ENCODE peak calls at places on chromosomes 13 and 19, in six cellular contexts. One of them, this sample, is unnamed.

GRCh38 chr19:7852851-7853759 is 21.1 kb downstream of the PRR36 start:
- DNase-seq in Calu3: peak
- DNase-seq in left ventricle myocardium inferior: peak
- DNase-seq in AG09319: no peak
- DNase-seq in astrocyte of the spinal cord: peak
- DNase-seq in kidney epithelial cell: no peak
- DNase-seq in this sample: peak

GRCh38 chr19:20077791-20078463 is at the start of gene ZNF90:
- DNase-seq in astrocyte of the spinal cord: peak
- DNase-seq in Calu3: peak
- DNase-seq in kidney epithelial cell: peak
- DNase-seq in left ventricle myocardium inferior: peak
- DNase-seq in AG09319: peak
- DNase-seq in this sample: peak

GRCh38 chr13:92487238-92487637 is 739.4 kb upstream of the GPC6 start:
- DNase-seq in Calu3: no peak
- DNase-seq in kidney epithelial cell: no peak
- DNase-seq in astrocyte of the spinal cord: no peak
- DNase-seq in AG09319: no peak
- DNase-seq in left ventricle myocardium inferior: no peak
- DNase-seq in this sample: no peak

GRCh38 chr19:53868091-53868891 is 608 bp downstream of the MYADM start:
- DNase-seq in AG09319: no peak
- DNase-seq in Calu3: peak
- DNase-seq in kidney epithelial cell: no peak
- DNase-seq in left ventricle myocardium inferior: peak
- DNase-seq in astrocyte of the spinal cord: peak
- DNase-seq in this sample: peak

GRCh38 chr19:10352764-10353671 is 13.6 kb upstream of the ICAM3 start:
- DNase-seq in left ventricle myocardium inferior: peak
- DNase-seq in Calu3: no peak
- DNase-seq in astrocyte of the spinal cord: no peak
- DNase-seq in AG09319: no peak
- DNase-seq in kidney epithelial cell: no peak
- DNase-seq in this sample: no peak

GRCh38 chr13:27339299-27339698 is 68.7 kb downstream of the RASL11A start:
- DNase-seq in AG09319: no peak
- DNase-seq in astrocyte of the spinal cord: peak
- DNase-seq in left ventricle myocardium inferior: no peak
- DNase-seq in kidney epithelial cell: no peak
- DNase-seq in Calu3: peak
- DNase-seq in this sample: no peak

GRCh38 chr19:40190891-40191835 is at the start of gene MAP3K10:
- DNase-seq in AG09319: peak
- DNase-seq in left ventricle myocardium inferior: peak
- DNase-seq in Calu3: peak
- DNase-seq in kidney epithelial cell: no peak
- DNase-seq in astrocyte of the spinal cord: peak
- DNase-seq in this sample: peak

GRCh38 chr13:110070511-110071120 is 236.3 kb downstream of the COL4A1 start:
- DNase-seq in left ventricle myocardium inferior: no peak
- DNase-seq in astrocyte of the spinal cord: peak
- DNase-seq in Calu3: no peak
- DNase-seq in kidney epithelial cell: peak
- DNase-seq in AG09319: peak
- DNase-seq in this sample: no peak

GRCh38 chr19:12946092-12946845 is 607 bp downstream of the RAD23A start:
- DNase-seq in AG09319: peak
- DNase-seq in kidney epithelial cell: no peak
- DNase-seq in left ventricle myocardium inferior: peak
- DNase-seq in Calu3: peak
- DNase-seq in astrocyte of the spinal cord: peak
- DNase-seq in this sample: peak

GRCh38 chr13:52399708-52400107 is 6.3 kb downstream of the THSD1 start:
- DNase-seq in Calu3: no peak
- DNase-seq in kidney epithelial cell: no peak
- DNase-seq in astrocyte of the spinal cord: no peak
- DNase-seq in AG09319: no peak
- DNase-seq in left ventricle myocardium inferior: no peak
- DNase-seq in this sample: no peak

GRCh38 chr13:106480511-106480910 is 55.0 kb downstream of the EFNB2 start:
- DNase-seq in astrocyte of the spinal cord: no peak
- DNase-seq in Calu3: no peak
- DNase-seq in kidney epithelial cell: no peak
- DNase-seq in left ventricle myocardium inferior: no peak
- DNase-seq in AG09319: no peak
- DNase-seq in this sample: no peak

GRCh38 chr13:23436680-23437079 is 3.2 kb upstream of the SACS start:
- DNase-seq in AG09319: no peak
- DNase-seq in Calu3: no peak
- DNase-seq in astrocyte of the spinal cord: no peak
- DNase-seq in left ventricle myocardium inferior: no peak
- DNase-seq in kidney epithelial cell: no peak
- DNase-seq in this sample: no peak

GRCh38 chr13:40017662-40018262 is 362.3 kb downstream of the COG6 start:
- DNase-seq in astrocyte of the spinal cord: no peak
- DNase-seq in Calu3: no peak
- DNase-seq in AG09319: no peak
- DNase-seq in left ventricle myocardium inferior: no peak
- DNase-seq in kidney epithelial cell: no peak
- DNase-seq in this sample: no peak
- TF ChIP-seq CTCF in astrocyte of the spinal cord: no peak
- TF ChIP-seq CTCF in Calu3: no peak
- TF ChIP-seq CTCF in AG09319: no peak
- TF ChIP-seq CTCF in left ventricle myocardium inferior: no peak
- TF ChIP-seq CTCF in kidney epithelial cell: no peak
- TF ChIP-seq CTCF in this sample: no peak

GRCh38 chr13:69565334-69565733 is 542.3 kb upstream of the ATXN8OS start:
- DNase-seq in kidney epithelial cell: peak
- DNase-seq in astrocyte of the spinal cord: peak
- DNase-seq in Calu3: peak
- DNase-seq in AG09319: no peak
- DNase-seq in left ventricle myocardium inferior: no peak
- DNase-seq in this sample: no peak
- TF ChIP-seq CTCF in kidney epithelial cell: peak
- TF ChIP-seq CTCF in astrocyte of the spinal cord: peak
- TF ChIP-seq CTCF in Calu3: no peak
- TF ChIP-seq CTCF in AG09319: no peak
- TF ChIP-seq CTCF in left ventricle myocardium inferior: no peak
- TF ChIP-seq CTCF in this sample: no peak

GRCh38 chr19:387777-388176 is 21.2 kb downstream of the C2CD4C start:
- DNase-seq in Calu3: no peak
- DNase-seq in AG09319: no peak
- DNase-seq in astrocyte of the spinal cord: no peak
- DNase-seq in kidney epithelial cell: no peak
- DNase-seq in left ventricle myocardium inferior: no peak
- DNase-seq in this sample: no peak

GRCh38 chr19:384801-385169 is 24.2 kb downstream of the C2CD4C start:
- DNase-seq in AG09319: no peak
- DNase-seq in kidney epithelial cell: no peak
- DNase-seq in left ventricle myocardium inferior: no peak
- DNase-seq in Calu3: no peak
- DNase-seq in astrocyte of the spinal cord: no peak
- DNase-seq in this sample: no peak

GRCh38 chr19:383040-383439 is 25.9 kb downstream of the C2CD4C start:
- DNase-seq in kidney epithelial cell: no peak
- DNase-seq in left ventricle myocardium inferior: no peak
- DNase-seq in astrocyte of the spinal cord: no peak
- DNase-seq in AG09319: no peak
- DNase-seq in Calu3: no peak
- DNase-seq in this sample: no peak

GRCh38 chr19:379796-380195 is 29.2 kb downstream of the C2CD4C start:
- DNase-seq in left ventricle myocardium inferior: no peak
- DNase-seq in kidney epithelial cell: no peak
- DNase-seq in astrocyte of the spinal cord: no peak
- DNase-seq in Calu3: no peak
- DNase-seq in AG09319: no peak
- DNase-seq in this sample: no peak

DNA sequence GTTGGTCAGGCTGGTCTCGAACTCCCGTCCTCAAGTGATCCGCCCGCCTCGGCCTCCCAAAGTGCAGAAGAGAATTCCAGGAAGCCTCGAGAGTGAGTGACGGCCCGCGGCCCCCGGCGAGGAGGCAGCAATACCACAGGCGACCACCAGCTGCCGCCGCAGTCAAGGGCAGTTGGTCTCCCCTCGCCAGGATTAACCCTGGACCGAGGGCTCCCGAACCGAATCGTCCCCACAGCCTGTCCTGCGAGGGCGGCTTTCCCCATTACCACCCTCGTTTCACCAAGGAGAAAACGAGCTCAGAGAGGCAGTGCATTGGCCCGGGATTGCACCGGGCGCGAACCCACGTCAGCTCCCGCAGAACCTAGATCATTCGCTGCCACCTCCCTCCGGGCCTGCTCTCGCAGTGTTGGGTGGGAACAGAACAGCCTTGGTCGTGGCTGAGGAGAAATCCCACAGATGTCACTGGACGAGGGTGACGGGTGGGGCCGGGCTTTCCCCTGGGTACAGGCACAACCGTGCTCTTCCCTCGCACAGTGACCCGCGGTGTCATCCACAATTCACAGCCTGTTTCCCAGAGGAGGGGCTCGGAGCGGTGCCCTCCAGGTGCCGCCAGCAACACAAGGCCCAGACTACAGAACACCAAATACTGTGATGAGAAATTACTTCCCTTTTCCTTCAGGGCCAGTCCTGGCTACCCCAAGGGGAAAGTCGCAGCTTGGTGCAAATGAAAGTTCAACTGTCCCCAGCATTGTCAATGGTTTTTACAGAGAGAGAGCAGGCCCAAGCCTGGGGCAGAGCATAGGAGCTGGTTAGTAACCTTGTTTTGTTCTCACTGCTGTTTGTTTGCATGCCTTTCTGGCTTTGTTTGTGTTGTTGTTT is 24.8 kb downstream of the C2CD4C start:
- DNase-seq in astrocyte of the spinal cord: no peak
- DNase-seq in kidney epithelial cell: no peak
- DNase-seq in left ventricle myocardium inferior: no peak
- DNase-seq in AG09319: no peak
- DNase-seq in Calu3: no peak
- DNase-seq in this sample: no peak
- TF ChIP-seq CTCF in astrocyte of the spinal cord: peak
- TF ChIP-seq CTCF in kidney epithelial cell: peak
- TF ChIP-seq CTCF in left ventricle myocardium inferior: peak
- TF ChIP-seq CTCF in AG09319: no peak
- TF ChIP-seq CTCF in Calu3: no peak
- TF ChIP-seq CTCF in this sample: no peak

GRCh38 chr19:42226886-42227285 is 6.8 kb downstream of the ZNF526 start:
- DNase-seq in astrocyte of the spinal cord: no peak
- DNase-seq in kidney epithelial cell: no peak
- DNase-seq in Calu3: no peak
- DNase-seq in left ventricle myocardium inferior: no peak
- DNase-seq in AG09319: no peak
- DNase-seq in this sample: no peak

GRCh38 chr19:42232435-42232834 is 10.0 kb downstream of the GSK3A start:
- DNase-seq in AG09319: no peak
- DNase-seq in astrocyte of the spinal cord: no peak
- DNase-seq in Calu3: no peak
- DNase-seq in kidney epithelial cell: no peak
- DNase-seq in left ventricle myocardium inferior: no peak
- DNase-seq in this sample: no peak

GRCh38 chr19:42228640-42229039 is 8.5 kb downstream of the ZNF526 start:
- DNase-seq in Calu3: no peak
- DNase-seq in astrocyte of the spinal cord: no peak
- DNase-seq in left ventricle myocardium inferior: no peak
- DNase-seq in kidney epithelial cell: no peak
- DNase-seq in AG09319: no peak
- DNase-seq in this sample: no peak

GRCh38 chr19:42229855-42230331 is 9.8 kb downstream of the ZNF526 start:
- DNase-seq in left ventricle myocardium inferior: no peak
- DNase-seq in AG09319: no peak
- DNase-seq in astrocyte of the spinal cord: no peak
- DNase-seq in kidney epithelial cell: no peak
- DNase-seq in Calu3: no peak
- DNase-seq in this sample: no peak

GRCh38 chr19:42229263-42229854 is 9.2 kb downstream of the ZNF526 start:
- DNase-seq in Calu3: no peak
- DNase-seq in kidney epithelial cell: no peak
- DNase-seq in left ventricle myocardium inferior: no peak
- DNase-seq in AG09319: no peak
- DNase-seq in astrocyte of the spinal cord: no peak
- DNase-seq in this sample: no peak
- TF ChIP-seq CTCF in Calu3: no peak
- TF ChIP-seq CTCF in kidney epithelial cell: no peak
- TF ChIP-seq CTCF in left ventricle myocardium inferior: no peak
- TF ChIP-seq CTCF in AG09319: no peak
- TF ChIP-seq CTCF in astrocyte of the spinal cord: no peak
- TF ChIP-seq CTCF in this sample: no peak

DNA sequence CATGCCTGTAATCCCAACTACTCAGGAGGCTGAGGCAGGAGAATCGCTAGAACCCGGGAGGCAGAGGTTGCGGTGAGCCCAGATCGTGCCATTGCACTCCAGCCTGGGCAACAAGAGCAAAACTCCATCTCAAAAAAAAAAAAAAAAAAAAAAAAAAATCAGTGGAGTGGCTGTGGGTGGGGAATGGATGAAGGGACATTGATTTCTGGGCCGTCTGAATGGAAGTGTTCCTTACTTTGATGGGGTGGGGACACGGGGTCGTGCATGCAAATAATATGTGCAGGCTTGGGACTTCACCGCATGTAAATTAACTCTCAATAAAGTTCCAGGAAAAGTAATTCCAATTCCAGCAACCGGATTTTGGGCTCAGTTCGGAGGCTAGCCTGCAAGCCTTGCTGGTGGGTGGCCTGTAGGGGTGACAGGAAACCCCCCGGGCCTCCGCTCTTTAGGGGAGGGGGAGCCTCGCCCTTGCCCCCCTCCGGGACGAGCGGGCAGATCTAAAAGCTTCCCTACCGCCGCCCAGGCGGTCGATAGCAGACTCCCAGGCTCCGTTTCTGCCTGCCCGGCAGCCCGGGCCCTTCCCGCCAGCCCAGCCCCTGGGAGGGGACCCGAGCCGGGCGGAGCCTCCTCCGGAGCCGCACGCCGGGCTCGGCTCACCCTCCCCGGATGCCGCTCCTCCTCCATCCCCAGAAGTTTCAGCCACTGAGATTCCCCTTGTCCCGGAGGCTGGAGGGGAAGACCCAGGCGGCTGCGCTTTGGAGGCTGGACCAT is 48.0 kb upstream of the ADGRE5 start:
- DNase-seq in Calu3: peak
- DNase-seq in astrocyte of the spinal cord: peak
- DNase-seq in left ventricle myocardium inferior: peak
- DNase-seq in AG09319: no peak
- DNase-seq in kidney epithelial cell: no peak
- DNase-seq in this sample: no peak
- TF ChIP-seq CTCF in Calu3: no peak
- TF ChIP-seq CTCF in astrocyte of the spinal cord: no peak
- TF ChIP-seq CTCF in left ventricle myocardium inferior: no peak
- TF ChIP-seq CTCF in AG09319: no peak
- TF ChIP-seq CTCF in kidney epithelial cell: no peak
- TF ChIP-seq CTCF in this sample: no peak

GRCh38 chr13:113405481-113406300 is 41.8 kb upstream of the GRTP1 start:
- DNase-seq in kidney epithelial cell: no peak
- DNase-seq in left ventricle myocardium inferior: no peak
- DNase-seq in astrocyte of the spinal cord: no peak
- DNase-seq in AG09319: no peak
- DNase-seq in Calu3: no peak
- DNase-seq in this sample: no peak
- TF ChIP-seq CTCF in kidney epithelial cell: no peak
- TF ChIP-seq CTCF in left ventricle myocardium inferior: no peak
- TF ChIP-seq CTCF in astrocyte of the spinal cord: no peak
- TF ChIP-seq CTCF in AG09319: no peak
- TF ChIP-seq CTCF in Calu3: no peak
- TF ChIP-seq CTCF in this sample: no peak